ENCODE peak calls at places on chromosomes 6 and 20, in ten cellular contexts. W is activated CD8-positive, alpha-beta memory T cell treated with anti-CD3 and anti-CD28 coated beads for 1 hour; E is left colon; T is iPS-NIHi11; H is neural progenitor cell; J is HCT116; Y is GDM1; K is spleen; A is brain pericyte; R is ELR. N is an unnamed sample.

GRCh38 chr20:59937150-59937549 is 3.0 kb downstream of the PPP1R3D start:
- DNase-seq in W (no peak), E (no peak), T (no peak), H (no peak), J (no peak), Y (no peak), K (no peak), A (no peak), R (no peak), N (peak)

GRCh38 chr6:91718198-91718597 is 1131.3 kb upstream of the MAP3K7 start:
- DNase-seq in W (no peak), E (no peak), T (no peak), H (no peak), J (no peak), Y (no peak), K (no peak), A (no peak), R (no peak), N (no peak)

GRCh38 chr20:44911264-44911921 is 1.5 kb downstream of the PABPC1L start:
- DNase-seq in W (peak), E (peak), T (peak), H (peak), J (peak), Y (no peak), K (peak), A (no peak), R (peak), N (peak)

GRCh38 chr6:122184260-122184934 is 215.1 kb upstream of the HSF2 start:
- DNase-seq in W (no peak), E (no peak), T (no peak), H (peak), J (peak), Y (no peak), K (no peak), A (no peak), R (peak), N (no peak)

GRCh38 chr6:73418081-73418741 is 23.6 kb downstream of the DDX43 start:
- DNase-seq in W (no peak), E (no peak), T (no peak), H (no peak), J (no peak), Y (no peak), K (no peak), A (no peak), R (peak), N (no peak)

GRCh38 chr6:169454204-169454871 is 200.7 kb upstream of the THBS2 start:
- DNase-seq in W (no peak), E (no peak), T (no peak), H (no peak), J (no peak), Y (no peak), K (no peak), A (no peak), R (peak), N (no peak)

GRCh38 chr6:90573624-90574023 is 13.2 kb downstream of the MAP3K7 start:
- DNase-seq in W (no peak), E (no peak), T (no peak), H (no peak), J (no peak), Y (peak), K (no peak), A (no peak), R (no peak), N (peak)

GRCh38 chr6:170139531-170139930 is 151.3 kb downstream of the DLL1 start:
- DNase-seq in W (no peak), E (peak), T (no peak), H (no peak), J (no peak), Y (no peak), K (peak), A (no peak), R (no peak), N (no peak)

GRCh38 chr6:151240861-151241642 is 1.3 kb downstream of the AKAP12 start:
- DNase-seq in W (no peak), E (peak), T (peak), H (peak), J (no peak), Y (no peak), K (no peak), A (no peak), R (peak), N (no peak)

GRCh38 chr6:21026576-21027273 is 492.5 kb downstream of the CDKAL1 start:
- DNase-seq in W (no peak), E (no peak), T (no peak), H (no peak), J (no peak), Y (no peak), K (no peak), A (no peak), R (peak), N (no peak)

GRCh38 chr20:39524371-39524911 is 562.3 kb downstream of the DHX35 start:
- DNase-seq in W (no peak), E (no peak), T (no peak), H (no peak), J (no peak), Y (no peak), K (no peak), A (no peak), R (no peak), N (no peak)

GRCh38 chr6:45432944-45433343 is 55.2 kb upstream of the SUPT3H start:
- DNase-seq in W (no peak), E (no peak), T (no peak), H (no peak), J (no peak), Y (no peak), K (no peak), A (no peak), R (peak), N (no peak)

GRCh38 chr20:23144856-23145255 is 58.7 kb upstream of the CD93 start:
- DNase-seq in W (no peak), E (no peak), T (no peak), H (no peak), J (no peak), Y (no peak), K (no peak), A (no peak), R (no peak), N (no peak)

GRCh38 chr6:144756469-144756868 is 471.3 kb downstream of the UTRN start:
- DNase-seq in W (no peak), E (no peak), T (no peak), H (no peak), J (no peak), Y (no peak), K (no peak), A (no peak), R (no peak), N (peak)

GRCh38 chr6:2738373-2738979 is 12.2 kb downstream of the MYLK4 start:
- DNase-seq in W (peak), E (no peak), T (peak), H (peak), J (peak), Y (peak), K (no peak), A (no peak), R (peak), N (peak)

GRCh38 chr6:125947581-125947980 is 9.0 kb upstream of the HINT3 start:
- DNase-seq in W (no peak), E (no peak), T (no peak), H (no peak), J (no peak), Y (no peak), K (no peak), A (no peak), R (peak), N (no peak)

GRCh38 chr6:138504764-138505689 is 5.7 kb upstream of the NHSL1 start:
- DNase-seq in W (no peak), E (peak), T (no peak), H (no peak), J (no peak), Y (no peak), K (no peak), A (no peak), R (no peak), N (no peak)

GRCh38 chr20:1632228-1632577 is 12.4 kb upstream of the SIRPB1 start:
- DNase-seq in W (no peak), E (no peak), T (no peak), H (no peak), J (no peak), Y (no peak), K (peak), A (no peak), R (no peak), N (no peak)

GRCh38 chr20:64164123-64164836 is at the start of gene MYT1:
- DNase-seq in W (no peak), E (no peak), T (no peak), H (no peak), J (no peak), Y (no peak), K (no peak), A (no peak), R (no peak), N (no peak)

GRCh38 chr6:169046483-169047192 is 207.0 kb downstream of the THBS2 start:
- DNase-seq in W (no peak), E (no peak), T (no peak), H (no peak), J (no peak), Y (no peak), K (no peak), A (no peak), R (peak), N (no peak)